ENCODE peak calls at places on chromosomes 11 and 22, in four cellular contexts. X is prostate gland, K is stomach, V is PC-3. F is an unnamed sample.

GRCh38 chr22:31537019-31537535 is 40.7 kb downstream of the SFI1 start:
- DNase-seq in X (no peak), K (no peak), V (no peak), F (no peak)

GRCh38 chr11:123494195-123495050 is 64.4 kb downstream of the GRAMD1B start:
- DNase-seq in X (no peak), K (no peak), V (no peak), F (no peak)

GRCh38 chr22:47199261-47199948 is 437.0 kb downstream of the TBC1D22A start:
- DNase-seq in X (no peak), K (peak; percentile 21), V (no peak), F (no peak)

GRCh38 chr11:2293396-2294339 is 8.1 kb downstream of the C11orf21 start:
- DNase-seq in X (no peak), K (peak; percentile 25), V (no peak), F (peak; percentile 48)

GRCh38 chr11:84408946-84409411 is 1122.8 kb upstream of the CCDC90B start:
- DNase-seq in X (no peak), K (no peak), V (no peak), F (no peak)

GRCh38 chr11:19853016-19853415 is 140.4 kb downstream of the NAV2 start:
- DNase-seq in X (no peak), K (no peak), V (peak; percentile 44), F (no peak)

GRCh38 chr11:33065445-33066178 is 26.2 kb downstream of the TCP11L1 start:
- DNase-seq in X (peak; percentile 67), K (peak; percentile 76), V (peak; percentile 66), F (peak; percentile 55)

GRCh38 chr11:109196016-109196415 is 226.0 kb upstream of the C11orf87 start:
- DNase-seq in X (no peak), K (no peak), V (peak; percentile 20), F (no peak)

GRCh38 chr11:109968781-109969180 is 124.4 kb upstream of the ZC3H12C start:
- DNase-seq in X (no peak), K (no peak), V (no peak), F (no peak)

GRCh38 chr22:35727436-35727835 is 9.8 kb downstream of the APOL5 start:
- DNase-seq in X (no peak), K (peak; percentile 24), V (no peak), F (no peak)

GRCh38 chr11:2387266-2387982 is 10.3 kb downstream of the CD81 start:
- DNase-seq in X (no peak), K (no peak), V (no peak), F (no peak)

GRCh38 chr22:49330421-49331222 is 497.1 kb downstream of the BRD1 start:
- DNase-seq in X (no peak), K (peak; percentile 20), V (no peak), F (no peak)

GRCh38 chr11:134120143-134120850 is 51.4 kb downstream of the JAM3 start:
- DNase-seq in X (peak; percentile 64), K (peak; percentile 35), V (no peak), F (peak; percentile 71)

GRCh38 chr11:134643519-134644042 is 231.5 kb upstream of the B3GAT1 start:
- DNase-seq in X (no peak), K (no peak), V (no peak), F (no peak)

GRCh38 chr11:66238786-66239413 is 29.5 kb upstream of the RAB1B start:
- DNase-seq in X (no peak), K (no peak), V (no peak), F (no peak)

GRCh38 chr11:43518407-43519165 is 159.9 kb downstream of the TTC17 start:
- DNase-seq in X (no peak), K (no peak), V (no peak), F (no peak)

GRCh38 chr22:19810381-19811141 is 44.1 kb downstream of the GNB1L start:
- DNase-seq in X (no peak), K (no peak), V (no peak), F (no peak)

GRCh38 chr11:71135112-71135511 is 117.3 kb downstream of the SHANK2 start:
- DNase-seq in X (no peak), K (no peak), V (no peak), F (no peak)

GRCh38 chr11:87926250-87926970 is 248.8 kb downstream of the RAB38 start:
- DNase-seq in X (no peak), K (no peak), V (peak; percentile 98), F (peak; percentile 20)

GRCh38 chr11:85385561-85385960 is 241.6 kb downstream of the DLG2 start:
- DNase-seq in X (no peak), K (no peak), V (no peak), F (no peak)

GRCh38 chr11:75325713-75326438 is 25.6 kb downstream of the ARRB1 start:
- DNase-seq in X (no peak), K (peak; percentile 85), V (peak; percentile 89), F (peak; percentile 75)

GRCh38 chr22:43862074-43862881 is at the start of gene SULT4A1:
- DNase-seq in X (no peak), K (no peak), V (no peak), F (no peak)

GRCh38 chr11:35305670-35306382 is 113.5 kb downstream of the SLC1A2 start:
- DNase-seq in X (peak; percentile 16), K (peak; percentile 36), V (peak; percentile 55), F (no peak)

GRCh38 chr11:15519124-15519791 is 404.5 kb downstream of the INSC start:
- DNase-seq in X (no peak), K (no peak), V (no peak), F (no peak)

GRCh38 chr11:18329196-18329870 is 7.0 kb downstream of the GTF2H1 start:
- DNase-seq in X (no peak), K (no peak), V (peak; percentile 65), F (no peak)

GRCh38 chr22:20247010-20247505 is 21.1 kb downstream of the RTN4R start:
- DNase-seq in X (no peak), K (no peak), V (no peak), F (no peak)

GRCh38 chr22:25064894-25065560 is 112.5 kb downstream of the KIAA1671 start:
- DNase-seq in X (no peak), K (no peak), V (no peak), F (peak; percentile 44)

GRCh38 chr11:31926816-31927528 is 115.8 kb upstream of the PAX6 start:
- DNase-seq in X (no peak), K (no peak), V (no peak), F (no peak)

GRCh38 chr11:133234883-133235282 is 297.4 kb downstream of the OPCML start:
- DNase-seq in X (no peak), K (no peak), V (no peak), F (no peak)

GRCh38 chr11:19962795-19963163 is 197.5 kb downstream of the DBX1 start:
- DNase-seq in X (no peak), K (no peak), V (no peak), F (no peak)

GRCh38 chr11:134033696-134034491 is 35.0 kb upstream of the JAM3 start:
- DNase-seq in X (peak; percentile 75), K (peak; percentile 79), V (peak; percentile 62), F (peak; percentile 95)

DNA sequence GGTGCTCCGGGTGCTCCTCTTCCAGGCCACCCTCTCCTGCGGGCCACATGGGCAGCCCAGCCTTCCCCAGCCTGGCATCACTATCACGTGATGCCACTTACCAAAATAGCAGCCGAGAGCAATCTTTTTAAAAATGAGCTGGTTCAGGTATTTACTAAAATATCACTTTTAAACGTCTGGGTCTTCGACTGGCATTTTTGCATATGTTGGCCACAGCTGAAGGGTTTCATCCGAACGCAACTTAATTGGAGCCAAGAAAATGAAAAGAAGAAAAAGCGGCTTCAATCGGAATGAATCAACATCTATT is 94.6 kb upstream of the ANO1 start:
- DNase-seq in X (no peak), K (no peak), V (no peak), F (no peak)
- H3K27me3 ChIP-seq in X (peaks cover 12% of the 10 kb centered on the region), K (peaks cover 94% of the 10 kb centered on the region), V (no peaks in the 10 kb centered on the region), F (no peaks in the 10 kb centered on the region)

GRCh38 chr11:13963169-13963948 is 836 bp downstream of the SPON1 start:
- DNase-seq in X (no peak), K (no peak), V (no peak), F (peak; percentile 66)

GRCh38 chr11:13962562-13963168 is at the start of gene SPON1:
- DNase-seq in X (no peak), K (peak; percentile 30), V (no peak), F (no peak)

GRCh38 chr11:13965337-13965736 is 2.8 kb downstream of the SPON1 start:
- DNase-seq in X (no peak), K (peak; percentile 47), V (no peak), F (no peak)

GRCh38 chr11:13964771-13965074 is 2.2 kb downstream of the SPON1 start:
- DNase-seq in X (no peak), K (no peak), V (no peak), F (no peak)

GRCh38 chr11:13963949-13964770 is 1.6 kb downstream of the SPON1 start:
- DNase-seq in X (no peak), K (no peak), V (peak; percentile 43), F (no peak)
- H3K4me3 ChIP-seq in X (peak overlapping the region; percentile 23), K (peak overlapping the region; percentile 61), V (peak overlapping the region; percentile 60), F (peak overlapping the region; percentile 41)

GRCh38 chr22:29314074-29314473 is 1.4 kb downstream of the RASL10A start:
- DNase-seq in X (no peak), K (no peak), V (no peak), F (peak; percentile 63)

GRCh38 chr22:29313126-29314071 is 2.1 kb downstream of the RASL10A start:
- DNase-seq in X (no peak), K (no peak), V (no peak), F (peak; percentile 70)

GRCh38 chr22:29316429-29316828 is 932 bp upstream of the RASL10A start:
- DNase-seq in X (no peak), K (no peak), V (no peak), F (no peak)

GRCh38 chr22:29314537-29315285 is 786 bp downstream of the RASL10A start:
- DNase-seq in X (no peak), K (no peak), V (peak; percentile 22), F (peak; percentile 64)

GRCh38 chr22:29315286-29316195 is at the start of gene RASL10A:
- DNase-seq in X (no peak), K (no peak), V (no peak), F (peak; percentile 52)
- H3K27ac ChIP-seq in X (no peak within 1 kb of the TSS), K (no peak within 1 kb of the TSS), V (no peak within 1 kb of the TSS), F (no peak within 1 kb of the TSS)

DNA sequence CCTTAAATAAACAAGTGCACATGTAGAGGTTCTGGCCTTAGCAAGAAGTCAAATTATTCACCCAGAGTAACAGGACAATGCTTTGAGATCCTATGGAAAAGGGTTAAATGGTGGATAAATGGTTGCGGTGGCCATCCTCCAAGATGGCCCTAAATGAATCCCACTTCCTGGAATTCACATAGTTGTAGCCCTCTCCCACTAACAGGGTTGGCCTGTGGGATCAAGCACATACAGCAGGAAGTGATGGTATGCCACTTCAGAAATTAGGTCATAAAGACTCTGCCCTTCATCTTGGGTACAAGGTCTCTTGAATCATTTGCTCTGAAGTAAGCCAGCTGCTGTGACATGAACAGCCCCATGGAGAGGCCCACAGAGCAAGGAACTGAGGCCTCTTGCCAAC is 1.8 kb downstream of the ZNF280B start:
- DNase-seq in X (no peak), K (no peak), V (no peak), F (no peak)
- H3K27me3 ChIP-seq in X (no peaks in the 10 kb centered on the region), K (peaks cover 13% of the 10 kb centered on the region), V (no peaks in the 10 kb centered on the region), F (no peaks in the 10 kb centered on the region)

GRCh38 chr11:12673924-12674570 is at the start of gene TEAD1:
- DNase-seq in X (peak; percentile 97), K (peak; percentile 98), V (peak; percentile 93), F (peak; percentile 89)
- H3K4me3 ChIP-seq in X (peak within 1 kb of the TSS; percentile 83), K (peak within 1 kb of the TSS; percentile 77), V (peak within 1 kb of the TSS; percentile 97), F (peak within 1 kb of the TSS; percentile 79)

GRCh38 chr22:45268958-45269844 is 15.5 kb upstream of the UPK3A start:
- DNase-seq in X (peak; percentile 85), K (peak; percentile 92), V (peak; percentile 78), F (peak; percentile 85)
- H3K27ac ChIP-seq in X (peak overlapping the region; percentile 83), K (no peak overlapping the region), V (no peak overlapping the region), F (peak overlapping the region; percentile 64)

GRCh38 chr22:45524157-45524556 is 21.5 kb downstream of the FBLN1 start:
- DNase-seq in X (no peak), K (no peak), V (no peak), F (peak; percentile 85)
- H3K27me3 ChIP-seq in X (no peaks in the 10 kb centered on the region), K (no peaks in the 10 kb centered on the region), V (no peaks in the 10 kb centered on the region), F (no peaks in the 10 kb centered on the region)

GRCh38 chr11:7485136-7485853 is at the start of gene OLFML1:
- DNase-seq in X (no peak), K (no peak), V (no peak), F (no peak)
- H3K4me3 ChIP-seq in X (peak within 1 kb of the TSS; percentile 17), K (peak within 1 kb of the TSS; percentile 20), V (no peak within 1 kb of the TSS), F (peak within 1 kb of the TSS; percentile 41)

F was measured in tibial artery.